ENCODE peak calls at places on chromosomes 4 and X, in six cellular contexts. E is fibroblast of pulmonary artery; U is retina; W is NK-92 treated with Interleukin-12 subunit alpha and Interleukin-12 subunit beta, amount 100 ng/mL, for 24 hours; R is substantia nigra; C is effector memory CD4-positive, alpha-beta T cell. A is an unnamed sample.
A peak's percentile ranks its signal among the peaks of the same experiment; 100 is the strongest.

GRCh38 chrX:78945186-78945912 is at the start of gene P2RY10:
- DNase-seq in U (no peak), C (peak; percentile 22), E (no peak), W (no peak), R (no peak), A (no peak)

GRCh38 chr4:164571593-164572385 is 182.1 kb upstream of the SMIM31 start:
- DNase-seq in R (no peak), C (no peak), U (peak; percentile 12), W (no peak), E (no peak), A (no peak)

GRCh38 chr4:3759236-3759635 is 6.9 kb upstream of the ADRA2C start:
- DNase-seq in R (no peak), U (no peak), W (no peak), E (no peak), C (no peak), A (no peak)

GRCh38 chr4:147428583-147428982 is 52.3 kb upstream of the EDNRA start:
- DNase-seq in W (no peak), R (no peak), C (no peak), U (no peak), E (no peak), A (no peak)

GRCh38 chr4:143616771-143617170 is 83.7 kb downstream of the FREM3 start:
- DNase-seq in R (no peak), E (no peak), U (no peak), C (no peak), W (no peak), A (no peak)

GRCh38 chrX:136065044-136065671 is 79.9 kb downstream of the SLC9A6 start:
- DNase-seq in W (no peak), U (peak; percentile 53), E (peak; percentile 72), R (no peak), C (peak; percentile 17), A (peak; percentile 75)

GRCh38 chr4:46878641-46879040 is 30.4 kb downstream of the COX7B2 start:
- DNase-seq in U (no peak), W (no peak), C (no peak), E (no peak), R (no peak), A (no peak)

GRCh38 chrX:7351946-7352345 is 204.0 kb upstream of the PUDP start:
- DNase-seq in U (no peak), R (no peak), C (no peak), W (no peak), E (no peak), A (no peak)

GRCh38 chrX:115957862-115958490 is 212.6 kb upstream of the AGTR2 start:
- DNase-seq in E (no peak), R (no peak), W (no peak), C (no peak), U (peak; percentile 71), A (no peak)

GRCh38 chr4:36088542-36088941 is 155.8 kb downstream of the ARAP2 start:
- DNase-seq in W (no peak), C (no peak), E (no peak), U (peak; percentile 36), R (no peak), A (no peak)